ENCODE peak calls at places on chromosomes 5 and 9, in eight cellular contexts. S, L, V, T, E, K, Q and C are unnamed samples.

GRCh38 chr5:140855772-140856674 is at the start of gene PCDHA10:
- DNase-seq in L (no peak), K (no peak), E (no peak), V (no peak), S (no peak), T (no peak), Q (no peak), C (no peak)

GRCh38 chr9:2493106-2493505 is 128.5 kb upstream of the VLDLR start:
- DNase-seq in K (no peak), T (no peak), S (no peak), V (no peak), E (no peak), L (peak), Q (peak), C (peak)

GRCh38 chr5:73812962-73813588 is 187.1 kb downstream of the ARHGEF28 start:
- DNase-seq in K (no peak), L (no peak), Q (peak), T (no peak), V (no peak), E (no peak), S (no peak), C (no peak)

GRCh38 chr5:43699910-43700309 is 96.9 kb downstream of the NNT start:
- DNase-seq in Q (no peak), E (no peak), K (no peak), S (no peak), L (no peak), V (no peak), T (no peak), C (no peak)

GRCh38 chr5:169933127-169933526 is 47.2 kb downstream of the INSYN2B start:
- DNase-seq in V (no peak), Q (no peak), S (no peak), T (no peak), L (no peak), E (no peak), K (no peak), C (no peak)

GRCh38 chr5:73544429-73545402 is 20.7 kb downstream of the ANKRA2 start:
- DNase-seq in T (no peak), S (peak), K (no peak), V (no peak), L (no peak), E (no peak), Q (peak), C (no peak)

GRCh38 chr5:179261301-179262125 is 83.7 kb downstream of the ADAMTS2 start:
- DNase-seq in V (no peak), E (no peak), K (no peak), S (no peak), Q (peak), L (peak), T (peak), C (no peak)

GRCh38 chr5:138438003-138438723 is 694 bp upstream of the REEP2 start:
- DNase-seq in S (no peak), E (no peak), V (no peak), T (no peak), L (no peak), Q (no peak), K (no peak), C (no peak)

DNA sequence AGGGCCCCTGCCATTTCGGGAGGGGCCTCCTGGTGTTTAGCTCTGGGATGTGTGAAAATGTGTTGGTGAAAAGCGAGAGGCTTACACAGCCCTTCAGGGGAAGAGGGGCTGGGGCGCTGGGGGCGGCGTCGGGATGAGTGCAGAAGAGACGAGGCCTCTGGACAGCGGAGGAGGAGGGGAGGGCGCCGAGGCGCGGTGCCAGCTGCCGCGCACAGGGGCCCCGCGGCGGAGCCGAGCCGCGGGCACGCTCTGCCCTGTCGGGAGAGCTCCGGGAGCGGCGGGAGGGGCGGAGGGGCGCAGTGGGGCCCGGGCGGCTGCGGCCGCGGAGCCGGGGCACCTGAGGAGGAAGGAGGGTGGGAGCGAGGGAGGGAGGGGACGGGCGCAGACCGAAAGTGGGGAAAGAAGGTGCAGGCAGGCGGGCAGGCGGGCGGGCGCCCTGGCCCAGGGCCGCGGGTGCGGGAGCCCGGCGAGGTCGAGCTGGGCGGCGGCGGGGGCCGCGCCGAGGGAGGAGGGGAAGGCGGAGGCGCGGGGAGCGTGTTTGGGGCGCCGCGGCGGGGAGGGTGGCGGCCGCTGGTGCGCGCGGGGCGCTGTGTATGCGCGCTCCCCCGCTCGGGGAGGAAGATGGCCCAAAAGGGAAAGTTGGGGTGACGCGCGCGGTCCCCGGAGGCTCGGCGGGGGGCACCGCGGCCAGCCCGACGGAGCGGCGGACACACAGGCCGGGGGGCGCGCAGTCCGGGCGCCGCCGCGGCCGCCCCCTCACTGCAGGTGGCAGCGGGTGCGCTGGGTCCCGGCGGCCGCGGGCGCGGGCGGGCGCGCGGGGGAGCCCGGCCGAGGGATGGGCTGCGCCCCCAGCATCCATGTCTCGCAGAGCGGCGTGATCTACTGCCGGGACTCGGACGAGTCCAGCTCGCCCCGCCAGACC is at the start of gene PDE8B:
- DNase-seq in L (no peak), S (no peak), Q (peak), T (no peak), E (peak), K (no peak), V (no peak), C (no peak)
- H3K4me3 ChIP-seq in L (peak), S (peak), Q (peak), T (peak), E (peak), K (peak), V (peak), C (peak)

DNA sequence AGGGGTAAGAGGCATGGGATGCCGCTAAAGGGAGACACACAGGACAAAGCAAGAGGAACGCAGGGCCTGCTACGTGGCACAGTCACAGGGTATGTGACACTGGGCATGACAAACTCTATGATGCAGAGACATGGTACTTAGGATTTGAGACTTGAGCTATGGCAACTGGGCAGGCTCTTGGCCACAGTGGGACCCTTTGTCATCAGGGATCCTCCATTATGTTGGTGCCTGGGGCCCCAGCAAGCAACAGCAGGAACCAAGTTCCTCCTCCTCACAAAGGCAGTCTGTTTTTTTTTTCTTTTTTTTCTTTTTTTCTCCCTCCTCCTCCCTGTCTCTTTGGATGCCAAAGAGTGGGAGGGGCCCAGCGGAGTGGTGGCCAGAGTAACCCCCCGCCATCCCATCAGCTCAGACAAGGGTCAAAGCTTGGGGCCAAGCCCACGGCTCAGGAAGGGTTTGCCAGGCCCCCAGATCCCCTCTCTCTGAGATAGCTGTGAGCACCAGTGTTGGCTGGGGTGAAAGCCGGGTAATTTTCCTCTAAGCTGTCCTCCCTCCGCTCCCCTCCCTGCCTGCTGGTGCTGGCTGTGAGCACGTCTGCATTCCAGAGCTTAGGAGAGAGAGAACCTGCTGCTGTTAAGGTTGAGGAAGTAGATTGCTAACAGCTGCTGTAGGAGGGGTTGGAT is 21.1 kb downstream of the GSN start:
- DNase-seq in K (peak), E (no peak), Q (peak), T (no peak), S (peak), L (peak), V (no peak), C (peak)
- H3K27ac ChIP-seq in K (peak), E (peak), Q (peak), T (no peak), S (peak), L (peak), V (no peak), C (peak)

GRCh38 chr5:83306572-83307241 is 164.8 kb upstream of the VCAN start:
- DNase-seq in S (peak), K (peak), V (no peak), T (no peak), Q (no peak), L (peak), E (no peak), C (peak)

GRCh38 chr5:83313431-83313830 is 158.1 kb upstream of the VCAN start:
- DNase-seq in K (no peak), V (no peak), T (no peak), S (no peak), E (no peak), L (no peak), Q (no peak), C (no peak)

DNA sequence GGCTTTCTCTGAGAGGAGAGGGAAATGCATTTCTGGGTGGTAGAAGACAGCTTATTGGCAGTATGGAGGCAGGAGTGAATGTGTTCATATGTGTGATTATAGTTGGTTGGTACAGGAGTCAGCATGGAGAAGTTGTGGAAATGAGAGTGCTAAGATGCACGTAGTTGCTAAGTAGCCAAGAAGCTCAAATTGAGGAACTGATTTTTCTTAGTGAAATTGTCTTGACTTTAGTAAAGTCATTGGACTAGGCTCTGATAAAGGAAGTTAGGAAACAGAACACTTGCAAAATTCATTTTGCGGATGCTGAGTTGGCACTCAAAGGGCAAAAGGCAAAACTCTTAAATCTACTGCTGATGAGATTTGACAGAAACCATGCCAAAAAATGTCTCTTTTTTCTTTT is 158.9 kb upstream of the VCAN start:
- DNase-seq in T (no peak), E (no peak), L (no peak), S (no peak), V (no peak), Q (no peak), K (no peak), C (peak)
- H3K4me3 ChIP-seq in T (no peak), E (no peak), L (no peak), S (no peak), V (no peak), Q (no peak), K (no peak), C (no peak)

GRCh38 chr5:142447887-142448286 is 123.1 kb upstream of the SPRY4 start:
- DNase-seq in K (no peak), L (no peak), T (no peak), E (no peak), Q (no peak), S (no peak), V (no peak), C (no peak)
- H3K27ac ChIP-seq in K (no peak), L (no peak), T (no peak), E (no peak), Q (no peak), S (no peak), V (no peak), C (no peak)

GRCh38 chr9:80144856-80145255 is 573.1 kb downstream of the TLE4 start:
- DNase-seq in E (no peak), S (no peak), V (no peak), L (no peak), T (no peak), Q (no peak), K (no peak), C (no peak)

GRCh38 chr9:80143899-80144298 is 572.1 kb downstream of the TLE4 start:
- DNase-seq in L (no peak), S (no peak), K (no peak), T (no peak), V (no peak), E (no peak), Q (no peak), C (no peak)

GRCh38 chr9:80146466-80146865 is 574.7 kb downstream of the TLE4 start:
- DNase-seq in Q (no peak), T (no peak), L (no peak), E (no peak), K (no peak), S (no peak), V (no peak), C (no peak)

DNA sequence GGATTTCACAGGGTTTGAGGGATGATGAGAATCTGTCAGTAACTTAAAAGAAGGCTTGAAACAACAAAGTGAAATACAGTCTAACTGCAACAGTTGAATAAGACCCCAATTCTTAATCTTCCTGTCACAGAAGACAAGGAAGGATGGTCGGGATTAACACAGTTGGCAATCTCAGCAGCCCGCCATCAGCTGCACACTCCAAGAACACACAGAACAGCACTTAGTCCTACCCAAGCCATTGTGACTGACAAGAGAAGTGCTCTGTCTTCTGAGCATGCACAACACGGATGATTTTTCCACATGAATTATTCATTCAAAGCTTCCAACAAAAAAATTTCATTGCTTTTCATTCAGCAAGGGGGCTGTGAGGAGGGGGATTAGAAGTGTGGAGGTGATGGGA is 576.1 kb downstream of the TLE4 start:
- DNase-seq in E (no peak), L (no peak), V (no peak), Q (no peak), K (no peak), T (no peak), S (no peak), C (no peak)
- H3K4me3 ChIP-seq in E (no peak), L (no peak), V (no peak), Q (no peak), K (no peak), T (no peak), S (no peak), C (no peak)

GRCh38 chr9:129835128-129835859 is at the start of the genes C9orf78 and USP20:
- DNase-seq in V (peak), E (peak), Q (peak), S (peak), L (peak), T (peak), K (peak), C (peak)
- H3K27ac ChIP-seq in V (peak), E (peak), Q (peak), S (peak), L (peak), T (no peak), K (peak), C (peak)

GRCh38 chr5:14035859-14036440 is 91.5 kb upstream of the DNAH5 start:
- DNase-seq in K (no peak), S (no peak), Q (peak), L (no peak), V (no peak), T (peak), E (no peak), C (no peak)
- H3K4me3 ChIP-seq in K (peak), S (peak), Q (no peak), L (peak), V (no peak), T (no peak), E (no peak), C (no peak)

GRCh38 chr5:2738700-2739359 is 12.6 kb downstream of the IRX2 start:
- DNase-seq in Q (no peak), E (no peak), T (no peak), V (no peak), S (no peak), K (no peak), L (no peak), C (no peak)
- H3K27ac ChIP-seq in Q (no peak), E (no peak), T (no peak), V (no peak), S (no peak), K (no peak), L (no peak), C (no peak)

GRCh38 chr9:127829205-127829935 is 25.1 kb downstream of the ENG start:
- DNase-seq in L (no peak), V (no peak), T (no peak), E (no peak), S (no peak), K (no peak), Q (no peak), C (no peak)
- H3K4me3 ChIP-seq in L (no peak), V (no peak), T (no peak), E (no peak), S (no peak), K (peak), Q (no peak), C (no peak)

DNA sequence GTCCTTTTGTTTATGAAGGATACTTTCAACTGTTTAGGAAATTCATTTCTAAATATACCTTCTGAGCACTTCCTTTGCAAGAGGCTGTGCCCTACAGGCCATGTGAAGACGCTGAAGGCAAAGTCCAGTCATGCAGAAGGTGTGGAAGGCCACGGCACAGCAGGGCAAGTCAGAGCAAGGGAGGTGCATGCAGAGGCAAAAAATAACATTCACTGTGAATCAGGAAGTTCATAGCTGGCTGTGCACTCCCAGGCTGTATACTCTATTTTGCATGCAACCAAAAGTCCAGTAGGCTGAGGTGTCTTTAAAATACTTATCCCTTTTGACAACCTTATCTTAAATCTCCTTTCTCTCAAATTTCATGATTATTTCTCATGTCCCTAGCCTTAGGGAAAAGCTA is 50.3 kb downstream of the GNAQ start:
- DNase-seq in L (no peak), V (no peak), S (no peak), Q (no peak), E (no peak), K (no peak), T (no peak), C (no peak)
- H3K27ac ChIP-seq in L (no peak), V (no peak), S (peak), Q (no peak), E (no peak), K (no peak), T (no peak), C (peak)